ENCODE peak calls at places on chromosomes 6 and 20, in four cellular contexts. One of them, this sample, is unnamed.

GRCh38 chr6:166201878-166202277 is 34.2 kb upstream of the TBXT start:
- DNase-seq in AG04450: no peak
- DNase-seq in mesothelial cell of epicardium: no peak
- DNase-seq in dorsolateral prefrontal cortex: no peak
- DNase-seq in this sample: no peak

GRCh38 chr6:129660346-129660676 is 49.7 kb downstream of the ARHGAP18 start:
- DNase-seq in AG04450: no peak
- DNase-seq in dorsolateral prefrontal cortex: no peak
- DNase-seq in mesothelial cell of epicardium: no peak
- DNase-seq in this sample: no peak

GRCh38 chr6:30682181-30683117 is 4.0 kb downstream of the PPP1R18 start:
- DNase-seq in mesothelial cell of epicardium: no peak
- DNase-seq in AG04450: no peak
- DNase-seq in dorsolateral prefrontal cortex: peak
- DNase-seq in this sample: peak

GRCh38 chr6:70479236-70479635 is 65.9 kb downstream of the FAM135A start:
- DNase-seq in AG04450: no peak
- DNase-seq in dorsolateral prefrontal cortex: no peak
- DNase-seq in mesothelial cell of epicardium: no peak
- DNase-seq in this sample: peak

GRCh38 chr6:131792091-131792496 is 15.7 kb upstream of the ENPP1 start:
- DNase-seq in dorsolateral prefrontal cortex: no peak
- DNase-seq in AG04450: no peak
- DNase-seq in mesothelial cell of epicardium: no peak
- DNase-seq in this sample: no peak

GRCh38 chr20:57392130-57392445 is 892 bp downstream of the RBM38 start:
- DNase-seq in dorsolateral prefrontal cortex: no peak
- DNase-seq in AG04450: no peak
- DNase-seq in mesothelial cell of epicardium: no peak
- DNase-seq in this sample: no peak

GRCh38 chr6:80544500-80545055 is 438.1 kb downstream of the BCKDHB start:
- DNase-seq in mesothelial cell of epicardium: no peak
- DNase-seq in dorsolateral prefrontal cortex: no peak
- DNase-seq in AG04450: no peak
- DNase-seq in this sample: no peak

GRCh38 chr20:5220334-5221077 is 93.7 kb downstream of the CDS2 start:
- DNase-seq in AG04450: no peak
- DNase-seq in dorsolateral prefrontal cortex: no peak
- DNase-seq in mesothelial cell of epicardium: no peak
- DNase-seq in this sample: no peak

GRCh38 chr20:33689973-33690372 is 3.8 kb upstream of the E2F1 start:
- DNase-seq in AG04450: no peak
- DNase-seq in mesothelial cell of epicardium: no peak
- DNase-seq in dorsolateral prefrontal cortex: no peak
- DNase-seq in this sample: no peak

GRCh38 chr20:370151-370600 is 10.4 kb upstream of the TRIB3 start:
- DNase-seq in mesothelial cell of epicardium: no peak
- DNase-seq in AG04450: no peak
- DNase-seq in dorsolateral prefrontal cortex: no peak
- DNase-seq in this sample: no peak

GRCh38 chr6:33787336-33787953 is 1.5 kb downstream of the LEMD2 start:
- DNase-seq in AG04450: no peak
- DNase-seq in mesothelial cell of epicardium: no peak
- DNase-seq in dorsolateral prefrontal cortex: no peak
- DNase-seq in this sample: no peak

GRCh38 chr6:131946992-131947955 is 3.9 kb downstream of the CCN2 start:
- DNase-seq in AG04450: peak
- DNase-seq in dorsolateral prefrontal cortex: no peak
- DNase-seq in mesothelial cell of epicardium: no peak
- DNase-seq in this sample: peak

GRCh38 chr6:154386848-154387717 is 30.5 kb upstream of the IPCEF1 start:
- DNase-seq in mesothelial cell of epicardium: no peak
- DNase-seq in AG04450: peak
- DNase-seq in dorsolateral prefrontal cortex: no peak
- DNase-seq in this sample: peak

GRCh38 chr20:44684047-44684965 is 30.9 kb upstream of the CCN5 start:
- DNase-seq in mesothelial cell of epicardium: no peak
- DNase-seq in dorsolateral prefrontal cortex: no peak
- DNase-seq in AG04450: no peak
- DNase-seq in this sample: no peak

GRCh38 chr20:38857703-38858102 is 52.2 kb downstream of the PPP1R16B start:
- DNase-seq in dorsolateral prefrontal cortex: no peak
- DNase-seq in mesothelial cell of epicardium: no peak
- DNase-seq in AG04450: no peak
- DNase-seq in this sample: no peak